ENCODE peak calls at places on chromosome 22, in six cellular contexts. M is HCT116, B is tibial artery, T is heart left ventricle, L is H1, R is transverse colon. Z is an unnamed sample.

GRCh38 chr22:18076060-18076497 is 1.7 kb upstream of the PEX26 start:
- DNase-seq in M (peak; percentile 75), B (peak; percentile 78), R (peak; percentile 63), T (no peak), L (peak; percentile 52), Z (no peak)

GRCh38 chr22:32482708-32483107 is 8.1 kb downstream of the FBXO7 start:
- DNase-seq in B (no peak), L (no peak), T (no peak), M (no peak), R (no peak), Z (no peak)

GRCh38 chr22:22593964-22594656 is 35.0 kb upstream of the PRAME start:
- DNase-seq in T (peak; percentile 69), B (no peak), R (peak; percentile 38), M (peak; percentile 48), L (peak; percentile 73), Z (no peak)

GRCh38 chr22:20438066-20438677 is 547 bp upstream of the SCARF2 start:
- DNase-seq in R (no peak), M (no peak), B (peak; percentile 77), T (peak; percentile 57), L (peak; percentile 80), Z (no peak)

GRCh38 chr22:25492950-25493790 is 71.3 kb upstream of the GRK3 start:
- DNase-seq in L (no peak), T (no peak), R (no peak), M (no peak), B (no peak), Z (no peak)

GRCh38 chr22:37547249-37547741 is 13.0 kb upstream of the CDC42EP1 start:
- DNase-seq in M (no peak), T (no peak), L (no peak), R (no peak), B (no peak), Z (no peak)

GRCh38 chr22:33380789-33381530 is 322.8 kb upstream of the SYN3 start:
- DNase-seq in B (no peak), M (no peak), R (no peak), L (no peak), T (no peak), Z (no peak)

GRCh38 chr22:42269407-42270177 is 861 bp downstream of the TCF20 start:
- DNase-seq in M (peak; percentile 48), L (peak; percentile 84), T (peak; percentile 73), R (peak; percentile 84), B (no peak), Z (no peak)

GRCh38 chr22:28146401-28147304 is 227.6 kb upstream of the PITPNB start:
- DNase-seq in L (no peak), M (no peak), T (no peak), R (no peak), B (no peak), Z (no peak)

GRCh38 chr22:19290400-19291217 is 910 bp downstream of the CLTCL1 start:
- DNase-seq in B (no peak), R (no peak), L (no peak), M (no peak), T (no peak), Z (no peak)

GRCh38 chr22:24331468-24332440 is 61.1 kb downstream of the SPECC1L start:
- DNase-seq in R (no peak), B (no peak), M (no peak), T (no peak), L (no peak), Z (no peak)
- H3K4me1 ChIP-seq in R (no peaks in the 10 kb centered on the region), B (no peaks in the 10 kb centered on the region), M (peaks cover 20% of the 10 kb centered on the region), T (no peaks in the 10 kb centered on the region), L (no peaks in the 10 kb centered on the region), Z (no peaks in the 10 kb centered on the region)

DNA sequence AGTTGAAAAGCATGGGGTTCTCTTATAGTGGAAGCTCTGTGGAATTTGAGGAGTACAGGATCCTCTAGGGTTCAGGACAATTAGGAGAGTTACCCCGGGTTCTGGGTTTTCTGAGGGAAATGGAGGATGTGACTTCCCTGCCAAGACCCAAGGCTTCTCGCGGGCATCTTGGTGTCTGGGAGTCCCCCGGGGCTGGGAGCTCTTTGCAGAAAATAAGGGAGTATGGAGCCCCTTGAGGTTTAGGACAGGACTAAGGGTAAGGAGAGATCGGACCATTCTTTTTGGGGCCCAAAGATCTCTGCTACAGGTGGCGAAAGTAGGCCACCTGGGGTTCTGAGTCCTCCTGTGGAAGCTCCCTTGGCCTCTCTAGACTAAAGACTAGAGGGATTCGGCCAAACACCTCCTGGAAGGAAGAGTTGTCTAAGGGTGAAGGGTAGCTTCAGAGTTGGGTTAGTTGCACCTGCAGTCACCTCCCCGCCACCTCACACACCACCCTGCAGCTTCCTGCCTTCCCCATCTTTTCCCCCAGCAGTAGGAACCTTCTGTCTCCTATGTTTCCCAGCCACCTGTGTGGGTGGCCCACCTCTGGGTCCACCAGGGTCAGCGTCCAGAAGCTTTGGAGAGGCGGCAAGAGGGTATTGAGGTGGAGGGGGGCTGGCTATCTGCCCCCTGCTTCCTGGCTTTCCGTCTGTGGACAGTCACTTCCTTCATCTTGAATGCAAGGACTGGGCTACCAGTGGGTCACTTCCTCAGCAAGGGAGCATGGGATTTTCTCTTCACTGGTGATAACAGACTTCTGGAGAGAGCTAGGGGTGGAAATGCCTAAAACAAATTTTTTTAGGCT is 907 bp downstream of the LIMK2 start:
- DNase-seq in L (peak; percentile 55), M (no peak), R (no peak), B (no peak), T (no peak), Z (no peak)
- H3K27ac ChIP-seq in L (no peak overlapping the region), M (peak overlapping the region; percentile 73), R (peak overlapping the region; percentile 86), B (peak overlapping the region; percentile 69), T (peak overlapping the region; percentile 85), Z (peak overlapping the region; percentile 55)

GRCh38 chr22:46109474-46110003 is 40.8 kb upstream of the PPARA start:
- DNase-seq in B (no peak), M (no peak), L (no peak), R (no peak), T (no peak), Z (no peak)
- H3K4me1 ChIP-seq in B (peaks cover 6% of the 10 kb centered on the region), M (peaks cover 60% of the 10 kb centered on the region), L (peaks cover 6% of the 10 kb centered on the region), R (peaks cover 60% of the 10 kb centered on the region), T (peaks cover 51% of the 10 kb centered on the region), Z (peaks cover 100% of the 10 kb centered on the region)

DNA sequence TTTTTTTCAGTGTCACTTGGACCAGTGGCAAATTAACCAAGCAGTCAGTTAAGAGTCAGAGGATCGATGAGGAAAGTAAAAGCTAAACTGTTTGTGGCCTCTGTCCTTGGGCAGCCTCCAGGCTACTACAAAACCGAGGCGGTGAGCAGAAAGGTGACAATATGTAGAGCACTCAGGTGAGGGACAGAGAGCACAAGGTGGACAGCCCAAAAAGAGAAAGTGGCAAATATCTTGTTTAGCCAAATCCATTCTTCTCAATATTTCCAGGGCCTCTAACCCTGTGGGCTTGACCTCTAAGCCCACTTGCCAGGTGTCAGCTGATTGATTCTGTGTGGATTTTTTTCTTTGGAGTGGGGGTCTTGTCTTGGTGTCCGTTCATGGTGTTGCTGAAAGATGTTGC is 4202.2 kb upstream of the OR11H1 start:
- DNase-seq in T (no peak), B (no peak), L (no peak), R (no peak), M (no peak), Z (no peak)
- H3K27ac ChIP-seq in T (no peak overlapping the region), B (no peak overlapping the region), L (no peak overlapping the region), R (no peak overlapping the region), M (no peak overlapping the region), Z (no peak overlapping the region)

GRCh38 chr22:50218996-50219727 is 18.4 kb downstream of the SELENOO start:
- DNase-seq in B (no peak), L (peak; percentile 76), T (peak; percentile 90), M (peak; percentile 18), R (peak; percentile 89), Z (no peak)

GRCh38 chr22:50219800-50220602 is 19.2 kb downstream of the SELENOO start:
- DNase-seq in R (no peak), L (peak; percentile 45), T (no peak), B (no peak), M (no peak), Z (no peak)

GRCh38 chr22:50221410-50222300 is 20.8 kb downstream of the SELENOO start:
- DNase-seq in R (no peak), M (no peak), L (peak; percentile 45), T (no peak), B (no peak), Z (no peak)

GRCh38 chr22:50222508-50222907 is 21.7 kb downstream of the SELENOO start:
- DNase-seq in L (no peak), T (no peak), R (no peak), M (no peak), B (no peak), Z (no peak)

GRCh38 chr22:50220603-50221409 is 20.0 kb downstream of the SELENOO start:
- DNase-seq in L (no peak), B (no peak), R (no peak), M (no peak), T (no peak), Z (no peak)
- H3K4me1 ChIP-seq in L (no peaks in the 10 kb centered on the region), B (no peaks in the 10 kb centered on the region), R (peaks cover 8% of the 10 kb centered on the region), M (peaks cover 8% of the 10 kb centered on the region), T (no peaks in the 10 kb centered on the region), Z (peaks cover 4% of the 10 kb centered on the region)

GRCh38 chr22:29491012-29491411 is 11.0 kb downstream of the NEFH start:
- DNase-seq in T (no peak), M (no peak), L (no peak), B (no peak), R (no peak), Z (no peak)
- H3K27ac ChIP-seq in T (no peak overlapping the region), M (no peak overlapping the region), L (no peak overlapping the region), B (no peak overlapping the region), R (no peak overlapping the region), Z (no peak overlapping the region)

GRCh38 chr22:46664301-46664855 is 44.2 kb downstream of the GRAMD4 start:
- DNase-seq in L (no peak), T (no peak), B (no peak), M (no peak), R (no peak), Z (no peak)

GRCh38 chr22:46665151-46665695 is 45.0 kb downstream of the GRAMD4 start:
- DNase-seq in L (no peak), M (no peak), T (no peak), R (no peak), B (no peak), Z (no peak)

GRCh38 chr22:46667245-46667623 is 47.0 kb downstream of the GRAMD4 start:
- DNase-seq in B (no peak), L (no peak), T (no peak), R (no peak), M (no peak), Z (no peak)

GRCh38 chr22:46666577-46667244 is 46.5 kb downstream of the GRAMD4 start:
- DNase-seq in B (no peak), R (no peak), T (no peak), M (no peak), L (no peak), Z (no peak)

GRCh38 chr22:46665751-46666280 is 45.6 kb downstream of the GRAMD4 start:
- DNase-seq in R (no peak), M (no peak), B (no peak), L (no peak), T (no peak), Z (no peak)
- H3K4me1 ChIP-seq in R (peaks cover 10% of the 10 kb centered on the region), M (peaks cover 15% of the 10 kb centered on the region), B (no peaks in the 10 kb centered on the region), L (no peaks in the 10 kb centered on the region), T (peaks cover under 1% of the 10 kb centered on the region), Z (peaks cover 10% of the 10 kb centered on the region)

GRCh38 chr22:38781033-38781432 is 12.9 kb downstream of the DNAL4 start:
- DNase-seq in L (no peak), B (no peak), M (no peak), T (peak; percentile 72), R (no peak), Z (no peak)
- H3K27ac ChIP-seq in L (no peak overlapping the region), B (no peak overlapping the region), M (no peak overlapping the region), T (no peak overlapping the region), R (no peak overlapping the region), Z (no peak overlapping the region)

Z was measured in esophagus squamous epithelium.